ENCODE peak calls at places on chromosomes 16 and 17, in six cellular contexts. Q is IMR-90, Y is PC-9, O is neuronal stem cell, Z is uterus, H is HCT116. T is an unnamed sample.

GRCh38 chr16:21946889-21947635 is 6.1 kb upstream of the UQCRC2 start:
- DNase-seq in Y (peak; percentile 59), Q (no peak), O (no peak), H (no peak), Z (no peak), T (no peak)

GRCh38 chr16:89118361-89119061 is 24.9 kb downstream of the ACSF3 start:
- DNase-seq in Y (no peak), O (no peak), Q (no peak), Z (no peak), H (no peak), T (peak; percentile 38)

GRCh38 chr17:4998027-4998665 is 396 bp downstream of the KIF1C start:
- DNase-seq in H (no peak), Y (no peak), Z (no peak), O (peak; percentile 67), Q (no peak), T (peak; percentile 88)

GRCh38 chr16:353404-354285 is 1.1 kb upstream of the AXIN1 start:
- DNase-seq in Q (no peak), O (no peak), H (no peak), Y (no peak), Z (peak; percentile 40), T (no peak)

GRCh38 chr16:31086629-31086906 is 2.2 kb downstream of the PRSS53 start:
- DNase-seq in O (no peak), Q (no peak), Z (no peak), Y (no peak), H (no peak), T (no peak)

GRCh38 chr16:86575754-86576557 is 2.4 kb upstream of the FOXL1 start:
- DNase-seq in H (peak; percentile 97), Q (peak; percentile 97), Z (peak; percentile 47), O (peak; percentile 89), Y (no peak), T (peak; percentile 96)

GRCh38 chr16:86457621-86458456 is 52.5 kb upstream of the FOXF1 start:
- DNase-seq in H (no peak), O (no peak), Y (no peak), Q (peak; percentile 99), Z (peak; percentile 21), T (no peak)

GRCh38 chr16:75265911-75266701 is 14.7 kb upstream of the BCAR1 start:
- DNase-seq in Q (peak; percentile 47), O (peak; percentile 92), H (no peak), Y (peak; percentile 76), Z (peak; percentile 84), T (peak; percentile 91)

GRCh38 chr16:89198417-89199240 is 1.7 kb downstream of the SLC22A31 start:
- DNase-seq in H (no peak), Z (no peak), O (no peak), Y (no peak), Q (no peak), T (no peak)

GRCh38 chr17:35788504-35788998 is 6.9 kb downstream of the MMP28 start:
- DNase-seq in H (no peak), Z (no peak), O (no peak), Q (peak; percentile 92), Y (peak; percentile 85), T (no peak)

GRCh38 chr17:49836111-49837030 is 11.5 kb downstream of the TAC4 start:
- DNase-seq in Z (no peak), O (no peak), Y (no peak), Q (peak; percentile 68), H (no peak), T (peak; percentile 73)

GRCh38 chr17:44840936-44841335 is 6.7 kb upstream of the HIGD1B start:
- DNase-seq in Q (no peak), H (no peak), Z (no peak), Y (no peak), O (no peak), T (peak; percentile 2)

GRCh38 chr16:55543470-55543869 is 23.0 kb upstream of the CAPNS2 start:
- DNase-seq in O (no peak), Z (no peak), H (no peak), Y (peak; percentile 47), Q (peak; percentile 41), T (no peak)

GRCh38 chr16:89115216-89115949 is 21.7 kb downstream of the ACSF3 start:
- DNase-seq in Q (no peak), H (no peak), O (no peak), Z (no peak), Y (no peak), T (peak; percentile 93)

GRCh38 chr17:55607736-55608341 is 96.6 kb upstream of the SMIM36 start:
- DNase-seq in Q (peak; percentile 71), Y (peak; percentile 77), Z (peak; percentile 75), O (no peak), H (no peak), T (no peak)

GRCh38 chr17:56478836-56479447 is 114.6 kb upstream of the NOG start:
- DNase-seq in Z (no peak), H (peak; percentile 58), Q (peak; percentile 25), Y (no peak), O (peak; percentile 8), T (no peak)

GRCh38 chr16:35195173-35195863 is 1735.9 kb downstream of the TP53TG3F start:
- DNase-seq in Q (no peak), Y (no peak), H (no peak), Z (no peak), O (no peak), T (no peak)

GRCh38 chr16:67311607-67312449 is 14.7 kb downstream of the KCTD19 start:
- DNase-seq in Q (peak; percentile 100), Z (peak; percentile 41), Y (peak; percentile 95), O (no peak), H (peak; percentile 70), T (no peak)

GRCh38 chr17:82154881-82155331 is 56.9 kb upstream of the FASN start:
- DNase-seq in Z (no peak), Y (no peak), H (no peak), O (no peak), Q (no peak), T (no peak)

GRCh38 chr17:68567035-68567434 is 34.1 kb downstream of the FAM20A start:
- DNase-seq in H (no peak), Z (no peak), Q (no peak), Y (no peak), O (no peak), T (no peak)

GRCh38 chr16:51393381-51394005 is 242.4 kb upstream of the SALL1 start:
- DNase-seq in O (no peak), Q (peak; percentile 51), Z (no peak), H (no peak), Y (no peak), T (no peak)

GRCh38 chr16:26605872-26606271 is 460.9 kb upstream of the C16orf82 start:
- DNase-seq in Z (no peak), Q (no peak), H (no peak), Y (no peak), O (no peak), T (no peak)

GRCh38 chr16:85396879-85397871 is 215.9 kb upstream of the GSE1 start:
- DNase-seq in O (no peak), Z (no peak), Y (peak; percentile 71), Q (no peak), H (no peak), T (peak; percentile 74)

GRCh38 chr16:84891149-84891795 is 71.5 kb downstream of the CRISPLD2 start:
- DNase-seq in Q (no peak), Z (no peak), H (no peak), Y (no peak), O (no peak), T (no peak)

GRCh38 chr17:4565209-4566141 is 5.1 kb upstream of the GGT6 start:
- DNase-seq in Y (peak; percentile 70), O (peak; percentile 61), H (peak; percentile 84), Q (peak; percentile 75), Z (peak; percentile 52), T (peak; percentile 74)

DNA sequence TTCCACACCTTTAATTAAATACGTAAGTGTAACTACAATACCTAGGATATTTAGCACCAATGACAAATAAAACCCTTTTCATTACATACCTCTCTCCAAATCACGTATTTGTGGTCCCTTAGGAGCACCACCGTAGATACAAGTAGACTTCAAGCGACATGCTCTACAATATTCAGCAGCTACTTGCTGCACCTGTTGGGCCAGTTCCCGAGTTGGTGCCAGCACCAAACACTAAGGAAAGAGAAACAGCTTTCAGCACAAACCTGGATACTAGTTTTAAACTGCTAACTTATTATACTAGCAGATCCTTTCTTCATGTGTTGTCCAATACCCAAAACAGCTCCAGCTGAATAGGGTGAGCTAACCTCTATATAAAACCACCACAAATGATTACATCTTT is 2.7 kb downstream of the DDX5 start:
- DNase-seq in O (no peak), H (no peak), Z (no peak), Y (no peak), Q (no peak), T (no peak)
- H3K4me3 ChIP-seq in O (no peak overlapping the region), H (no peak overlapping the region), Z (no peak overlapping the region), Y (peak overlapping the region; percentile 100), Q (no peak overlapping the region), T (no peak overlapping the region)

GRCh38 chr17:51036084-51036483 is 84.6 kb downstream of the SPAG9 start:
- DNase-seq in O (no peak), Q (no peak), H (no peak), Y (no peak), Z (no peak), T (no peak)

GRCh38 chr17:51029568-51030463 is 90.9 kb downstream of the SPAG9 start:
- DNase-seq in H (no peak), Z (no peak), Y (no peak), Q (peak; percentile 54), O (no peak), T (no peak)

GRCh38 chr17:51032850-51033249 is 87.8 kb downstream of the SPAG9 start:
- DNase-seq in Y (no peak), Q (peak; percentile 64), O (no peak), H (no peak), Z (no peak), T (no peak)

GRCh38 chr17:51034800-51035199 is 85.9 kb downstream of the SPAG9 start:
- DNase-seq in H (no peak), Y (no peak), Z (no peak), O (no peak), Q (no peak), T (no peak)

DNA sequence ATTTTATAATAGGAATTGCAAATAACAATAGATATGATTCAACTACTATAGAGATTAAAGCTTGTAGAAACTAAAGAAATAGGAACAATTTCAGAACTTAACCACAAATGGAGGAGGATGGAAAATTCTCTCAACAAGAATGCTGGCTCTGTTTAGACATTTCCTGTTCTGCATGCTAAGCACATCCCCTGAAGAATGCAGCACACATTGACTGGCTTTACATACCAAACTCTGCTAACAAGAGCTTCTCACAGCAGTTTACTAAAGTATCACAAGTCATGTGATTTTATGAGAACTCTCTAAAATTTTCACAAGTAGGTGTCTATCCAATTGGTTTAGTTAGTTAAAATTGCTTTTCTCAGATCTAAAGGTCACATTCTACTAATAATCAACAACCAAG is 85.2 kb downstream of the SPAG9 start:
- DNase-seq in Q (peak; percentile 91), Y (no peak), O (peak; percentile 39), Z (no peak), H (no peak), T (no peak)
- H3K27ac ChIP-seq in Q (no peak overlapping the region), Y (no peak overlapping the region), O (no peak overlapping the region), Z (no peak overlapping the region), H (no peak overlapping the region), T (no peak overlapping the region)

GRCh38 chr17:59647288-59647687 is 27.6 kb downstream of the CLTC start:
- DNase-seq in H (no peak), Z (no peak), Y (no peak), O (no peak), Q (no peak), T (no peak)
- H3K36me3 ChIP-seq in H (peaks cover 67% of the 10 kb centered on the region), Z (no peaks in the 10 kb centered on the region), Y (peaks cover 78% of the 10 kb centered on the region), O (peaks cover 10% of the 10 kb centered on the region), Q (peaks cover 42% of the 10 kb centered on the region), T (peaks cover 4% of the 10 kb centered on the region)

DNA sequence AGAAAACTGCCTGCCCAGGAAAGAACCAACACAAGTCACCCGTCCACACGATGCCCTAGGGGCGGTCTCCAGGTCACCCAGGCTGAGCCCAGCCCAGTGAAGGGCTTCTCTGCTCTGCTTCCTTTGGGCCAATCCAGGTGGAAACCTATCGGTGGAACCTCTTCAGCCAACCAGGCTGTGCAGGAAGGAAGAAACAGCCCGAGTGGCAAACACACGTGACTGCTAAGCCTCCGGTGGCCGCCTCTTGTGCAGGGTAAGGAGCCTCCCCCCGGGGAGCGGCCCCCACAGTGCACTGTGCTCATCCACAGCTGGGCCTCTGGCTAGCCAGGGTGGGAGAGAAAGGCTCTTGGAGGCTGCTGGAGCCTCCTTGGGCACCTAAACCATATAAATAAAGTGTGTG is 2.5 kb downstream of the RTN4RL1 start:
- DNase-seq in Z (no peak), Q (no peak), O (no peak), Y (peak; percentile 29), H (no peak), T (no peak)
- H3K4me3 ChIP-seq in Z (no peak overlapping the region), Q (no peak overlapping the region), O (no peak overlapping the region), Y (no peak overlapping the region), H (no peak overlapping the region), T (no peak overlapping the region)

T was measured in aorta.